ENCODE peak calls at places on chromosomes 2 and 18, in seven cellular contexts. L is transverse colon, G is neural progenitor cell, K is psoas muscle, C is fibroblast of lung, Y is aorta, H is fibroblast of mammary gland. F is an unnamed sample.

GRCh38 chr18:8176554-8176953 is 432.7 kb upstream of the RAB12 start:
- DNase-seq in H (peak), C (no peak), Y (no peak), K (no peak), G (no peak), L (no peak), F (no peak)

GRCh38 chr18:40124107-40124506 is 1830.9 kb upstream of the PIK3C3 start:
- DNase-seq in Y (no peak), L (no peak), K (no peak), G (no peak), H (peak), C (peak), F (peak)

GRCh38 chr2:215950009-215950408 is 63.3 kb downstream of the MREG start:
- DNase-seq in Y (no peak), K (no peak), C (peak), G (peak), L (no peak), H (peak), F (peak)

GRCh38 chr2:215746507-215747243 is 266.7 kb downstream of the MREG start:
- DNase-seq in H (no peak), L (no peak), K (no peak), C (no peak), G (no peak), Y (no peak), F (no peak)

GRCh38 chr2:64829522-64829921 is 159.7 kb upstream of the SLC1A4 start:
- DNase-seq in K (no peak), Y (no peak), C (no peak), G (no peak), H (no peak), L (no peak), F (no peak)

GRCh38 chr2:233385489-233386044 is 31.3 kb downstream of the DGKD start:
- DNase-seq in L (no peak), H (no peak), G (no peak), Y (no peak), K (no peak), C (no peak), F (peak)

GRCh38 chr2:148568597-148568996 is 76.0 kb upstream of the EPC2 start:
- DNase-seq in K (no peak), Y (no peak), L (no peak), G (no peak), H (no peak), C (no peak), F (no peak)

GRCh38 chr2:21052044-21052443 is 8.2 kb upstream of the APOB start:
- DNase-seq in C (no peak), H (no peak), Y (no peak), K (no peak), L (no peak), G (no peak), F (no peak)

GRCh38 chr18:58788971-58789797 is 75.5 kb upstream of the ZNF532 start:
- DNase-seq in C (peak), K (peak), Y (no peak), L (no peak), H (peak), G (peak), F (peak)

GRCh38 chr18:31267823-31268481 is 50.0 kb upstream of the DSG1 start:
- DNase-seq in Y (no peak), G (no peak), H (no peak), L (no peak), K (no peak), C (no peak), F (no peak)

GRCh38 chr2:202056611-202057010 is 16.4 kb upstream of the KIAA2012 start:
- DNase-seq in C (no peak), H (peak), G (no peak), Y (no peak), K (no peak), L (no peak), F (peak)

GRCh38 chr2:12099374-12099773 is 352.9 kb downstream of the LPIN1 start:
- DNase-seq in H (no peak), K (no peak), Y (no peak), L (no peak), C (no peak), G (no peak), F (no peak)

GRCh38 chr2:48755473-48755872 is at the start of gene LHCGR:
- DNase-seq in H (peak), G (peak), K (peak), C (peak), L (no peak), Y (no peak), F (peak)

GRCh38 chr2:64586883-64587481 is 62.9 kb downstream of the AFTPH start:
- DNase-seq in G (peak), L (no peak), C (peak), H (peak), Y (no peak), K (no peak), F (peak)

GRCh38 chr2:140695163-140695562 is 1435.7 kb downstream of the LRP1B start:
- DNase-seq in H (peak), K (no peak), Y (no peak), C (peak), L (no peak), G (peak), F (peak)

GRCh38 chr2:233795735-233796171 is 17.6 kb downstream of the MROH2A start:
- DNase-seq in G (no peak), L (no peak), Y (no peak), K (no peak), C (no peak), H (no peak), F (no peak)

GRCh38 chr2:37776487-37776886 is 105.0 kb upstream of the CDC42EP3 start:
- DNase-seq in K (no peak), H (peak), L (no peak), C (peak), G (no peak), Y (peak), F (peak)

GRCh38 chr18:13502585-13502984 is 223.8 kb downstream of the FAM210A start:
- DNase-seq in K (peak), Y (no peak), L (no peak), G (no peak), C (peak), H (no peak), F (no peak)

GRCh38 chr2:149393647-149394046 is 63.3 kb downstream of the LYPD6 start:
- DNase-seq in G (no peak), Y (no peak), K (no peak), C (no peak), H (no peak), L (no peak), F (no peak)

GRCh38 chr18:778194-779007 is 33.6 kb downstream of the YES1 start:
- DNase-seq in G (no peak), K (no peak), L (no peak), H (no peak), C (no peak), Y (no peak), F (peak)

GRCh38 chr2:102660070-102660469 is 40.7 kb downstream of the SLC9A2 start:
- DNase-seq in H (no peak), L (peak), G (no peak), Y (no peak), K (no peak), C (no peak), F (no peak)

GRCh38 chr2:73104933-73105332 is 7.8 kb downstream of the RAB11FIP5 start:
- DNase-seq in G (no peak), K (no peak), H (no peak), L (no peak), Y (no peak), C (no peak), F (no peak)

GRCh38 chr2:74567862-74568261 is 13.3 kb downstream of the DOK1 start:
- DNase-seq in G (no peak), Y (no peak), H (peak), K (no peak), L (no peak), C (peak), F (peak)

GRCh38 chr2:95006661-95007060 is 18.8 kb upstream of the MAL start:
- DNase-seq in Y (peak), C (no peak), K (no peak), G (no peak), H (no peak), L (no peak), F (no peak)

GRCh38 chr2:220270506-220271070 is 643.2 kb downstream of the SLC4A3 start:
- DNase-seq in Y (no peak), K (no peak), G (no peak), L (no peak), C (no peak), H (no peak), F (no peak)

GRCh38 chr2:207188601-207189000 is 22.9 kb upstream of the KLF7 start:
- DNase-seq in G (no peak), C (peak), Y (no peak), K (no peak), H (peak), L (no peak), F (peak)

GRCh38 chr2:217960351-217960750 is 42.4 kb downstream of the TNS1 start:
- DNase-seq in G (no peak), Y (peak), K (no peak), H (no peak), L (no peak), C (no peak), F (no peak)

GRCh38 chr2:111049792-111050640 is 70.7 kb upstream of the BCL2L11 start:
- DNase-seq in C (peak), H (no peak), G (no peak), K (no peak), Y (no peak), L (peak), F (peak)

GRCh38 chr18:26703170-26703933 is 155.0 kb upstream of the KCTD1 start:
- DNase-seq in C (no peak), K (no peak), Y (no peak), L (peak), G (no peak), H (no peak), F (no peak)

GRCh38 chr18:74516271-74517235 is 17.7 kb upstream of the CNDP1 start:
- DNase-seq in C (no peak), L (no peak), G (no peak), H (no peak), Y (no peak), K (no peak), F (no peak)

GRCh38 chr2:136234261-136234660 is 116.3 kb upstream of the CXCR4 start:
- DNase-seq in L (no peak), H (no peak), K (no peak), G (no peak), Y (no peak), C (no peak), F (no peak)

GRCh38 chr18:49038423-49038822 is 87.7 kb upstream of the SMAD7 start:
- DNase-seq in H (no peak), Y (no peak), G (no peak), K (no peak), C (no peak), L (no peak), F (no peak)

GRCh38 chr2:201182650-201183372 is at the start of gene CASP10:
- DNase-seq in C (peak), L (peak), Y (no peak), G (peak), K (no peak), H (peak), F (peak)

GRCh38 chr2:235052514-235053354 is 100.9 kb downstream of the SH3BP4 start:
- DNase-seq in G (no peak), K (no peak), Y (no peak), C (no peak), L (peak), H (no peak), F (no peak)

GRCh38 chr2:6186332-6187100 is 494.3 kb downstream of the SOX11 start:
- DNase-seq in Y (no peak), C (peak), K (no peak), G (no peak), L (peak), H (peak), F (peak)

GRCh38 chr2:100900156-100900795 is 80.3 kb downstream of the NPAS2 start:
- DNase-seq in G (no peak), L (no peak), C (peak), H (peak), K (no peak), Y (no peak), F (no peak)

GRCh38 chr2:8138525-8138922 is 543.3 kb upstream of the ID2 start:
- DNase-seq in C (no peak), G (no peak), H (no peak), L (no peak), K (no peak), Y (no peak), F (no peak)

GRCh38 chr18:22024924-22025323 is 144.5 kb upstream of the GATA6 start:
- DNase-seq in G (no peak), Y (no peak), K (no peak), H (no peak), L (no peak), C (no peak), F (no peak)

GRCh38 chr2:193482557-193482956 is 1287.8 kb upstream of the TMEFF2 start:
- DNase-seq in G (no peak), K (no peak), L (no peak), Y (no peak), C (no peak), H (no peak), F (no peak)

GRCh38 chr2:58800846-58801245 is 559.7 kb upstream of the FANCL start:
- DNase-seq in K (no peak), C (no peak), Y (no peak), L (no peak), G (no peak), H (no peak), F (no peak)

GRCh38 chr2:58805126-58805525 is 564.0 kb upstream of the FANCL start:
- DNase-seq in L (no peak), G (no peak), K (no peak), Y (no peak), H (no peak), C (no peak), F (no peak)

GRCh38 chr2:58798787-58799186 is 557.7 kb upstream of the FANCL start:
- DNase-seq in C (no peak), Y (no peak), H (no peak), K (no peak), L (no peak), G (no peak), F (no peak)

DNA sequence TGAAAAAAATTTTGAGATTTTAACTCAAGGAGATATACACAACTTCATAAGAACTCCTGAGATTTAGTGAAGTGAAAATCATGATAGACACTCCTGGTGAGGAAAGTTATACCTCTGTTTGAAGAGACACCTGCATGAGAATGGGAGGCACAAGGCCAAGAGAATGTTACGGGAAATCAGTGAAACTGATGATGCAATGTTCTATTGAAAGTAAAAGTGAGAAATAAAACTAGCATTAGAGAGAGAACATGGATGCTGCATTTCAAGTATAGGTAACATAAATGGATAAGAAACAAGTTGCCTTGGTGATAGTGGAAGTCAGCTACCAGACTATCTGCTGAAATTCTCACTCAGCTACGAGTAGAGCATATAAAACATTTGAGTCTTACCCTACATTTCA is 562.1 kb upstream of the FANCL start:
- DNase-seq in K (no peak), L (no peak), H (no peak), C (no peak), G (no peak), Y (no peak), F (no peak)
- H3K4me3 ChIP-seq in K (no peak), L (no peak), H (no peak), C (no peak), G (no peak), Y (no peak), F (no peak)

GRCh38 chr2:112803691-112804521 is 19.6 kb upstream of the IL1A start:
- DNase-seq in K (no peak), H (peak), L (no peak), C (peak), Y (no peak), G (no peak), F (peak)
- H3K4me3 ChIP-seq in K (no peak), H (no peak), L (no peak), C (no peak), Y (no peak), G (no peak), F (no peak)

DNA sequence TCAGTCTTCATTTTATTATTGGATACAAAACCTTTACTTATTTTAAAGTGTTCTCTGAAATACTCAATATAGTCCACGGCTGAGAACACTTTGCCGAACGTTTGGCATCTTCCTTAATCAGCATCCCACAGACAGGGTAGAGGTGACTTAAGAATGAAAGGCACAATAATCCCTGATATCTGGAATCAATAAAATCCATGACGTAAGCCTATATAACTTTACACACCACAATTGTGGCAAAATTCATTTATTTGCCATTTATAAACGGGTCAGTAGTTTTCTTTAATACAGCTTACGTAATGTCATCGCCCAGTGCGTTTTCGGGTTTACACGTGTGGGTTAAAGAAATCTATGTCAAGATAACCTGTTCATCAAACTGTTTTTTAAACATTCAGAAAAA is 1.3 kb downstream of the MGAT4A start:
- DNase-seq in H (peak), Y (no peak), K (no peak), L (no peak), G (no peak), C (no peak), F (no peak)
- H3K4me3 ChIP-seq in H (no peak), Y (peak), K (peak), L (peak), G (peak), C (no peak), F (no peak)

GRCh38 chr2:108589786-108590185 is 55.5 kb downstream of the LIMS1 start:
- DNase-seq in G (no peak), K (no peak), L (no peak), Y (no peak), C (peak), H (no peak), F (peak)

GRCh38 chr2:108587621-108588020 is 53.4 kb downstream of the LIMS1 start:
- DNase-seq in K (peak), C (peak), H (peak), Y (no peak), G (no peak), L (no peak), F (peak)

GRCh38 chr2:108588070-108588668 is 53.9 kb downstream of the LIMS1 start:
- DNase-seq in G (no peak), H (peak), C (peak), Y (no peak), L (no peak), K (no peak), F (no peak)

GRCh38 chr2:108591163-108591562 is 56.9 kb downstream of the LIMS1 start:
- DNase-seq in C (no peak), L (no peak), G (no peak), K (no peak), H (no peak), Y (no peak), F (no peak)

DNA sequence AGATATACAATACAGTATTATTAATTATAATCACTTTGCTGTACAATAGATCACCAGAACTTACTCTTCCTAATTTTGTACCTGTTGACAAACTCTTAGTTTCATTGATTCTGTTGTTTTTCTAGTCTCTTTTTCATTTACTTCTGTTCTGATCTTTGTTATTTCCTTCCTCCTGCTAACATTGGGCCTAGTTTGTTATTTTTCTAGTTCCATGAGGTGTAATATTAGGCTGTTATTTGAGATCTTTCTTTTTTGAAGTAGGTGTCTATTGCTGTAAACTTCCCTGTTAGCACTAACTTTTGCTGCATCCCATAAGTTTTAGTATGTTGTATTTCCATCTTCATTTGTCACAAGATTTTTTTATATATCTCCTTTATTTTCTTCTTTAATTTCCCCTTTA is 55.1 kb downstream of the LIMS1 start:
- DNase-seq in H (no peak), C (no peak), K (no peak), Y (no peak), G (no peak), L (no peak), F (no peak)
- H3K4me3 ChIP-seq in H (no peak), C (no peak), K (no peak), Y (no peak), G (no peak), L (no peak), F (no peak)